ENCODE peak calls at places on chromosomes 13 and 19, in five cellular contexts. H is cardiac fibroblast; Y is HT-29; Z is stimulated activated CD4-positive, alpha-beta T cell treated with anti-CD3 and anti-CD28 coated beads, Interleukin-2, amount 100 ng/mL, for 24 hours; R is cardiac muscle cell. V is an unnamed sample.

GRCh38 chr13:30906411-30906990 is 430 bp downstream of the MEDAG start:
- DNase-seq in H (peak), Y (no peak), Z (peak), R (peak), V (no peak)

GRCh38 chr19:40607311-40607871 is 6.2 kb downstream of the LTBP4 start:
- DNase-seq in H (no peak), Y (peak), Z (no peak), R (no peak), V (peak)

GRCh38 chr19:49173198-49173597 is 15.6 kb downstream of the TRPM4 start:
- DNase-seq in H (no peak), Y (no peak), Z (no peak), R (no peak), V (no peak)

GRCh38 chr13:97194473-97194872 is 27.7 kb upstream of the MBNL2 start:
- DNase-seq in H (peak), Y (peak), Z (no peak), R (no peak), V (no peak)

GRCh38 chr19:18612772-18613588 is at the start of gene TMEM59L:
- DNase-seq in H (no peak), Y (no peak), Z (peak), R (peak), V (no peak)

GRCh38 chr19:52689804-52690394 is 44.9 kb downstream of the ZNF611 start:
- DNase-seq in H (no peak), Y (no peak), Z (peak), R (peak), V (peak)

GRCh38 chr13:43303040-43303729 is 279.8 kb downstream of the DNAJC15 start:
- DNase-seq in H (peak), Y (peak), Z (peak), R (peak), V (peak)

GRCh38 chr13:80888421-80888820 is 547.5 kb upstream of the SPRY2 start:
- DNase-seq in H (no peak), Y (no peak), Z (no peak), R (no peak), V (no peak)

GRCh38 chr19:13011653-13012389 is 16.5 kb downstream of the NFIX start:
- DNase-seq in H (no peak), Y (no peak), Z (peak), R (no peak), V (no peak)

GRCh38 chr13:49499889-49500660 is 4.3 kb downstream of the PHF11 start:
- DNase-seq in H (peak), Y (no peak), Z (peak), R (no peak), V (no peak)

GRCh38 chr19:29379257-29379986 is 146.4 kb upstream of the VSTM2B start:
- DNase-seq in H (no peak), Y (no peak), Z (no peak), R (no peak), V (peak)

GRCh38 chr13:21673592-21674270 is 2.9 kb downstream of the FGF9 start:
- DNase-seq in H (peak), Y (peak), Z (peak), R (peak), V (peak)

GRCh38 chr19:17145546-17146497 is 69.3 kb upstream of the USE1 start:
- DNase-seq in H (no peak), Y (no peak), Z (no peak), R (no peak), V (no peak)

GRCh38 chr19:56393119-56394012 is at the start of gene ZNF582:
- DNase-seq in H (peak), Y (no peak), Z (peak), R (peak), V (peak)

GRCh38 chr13:84050551-84050950 is 168.3 kb upstream of the SLITRK1 start:
- DNase-seq in H (no peak), Y (no peak), Z (no peak), R (no peak), V (no peak)

GRCh38 chr19:55820037-55820436 is 11.8 kb downstream of the NLRP11 start:
- DNase-seq in H (no peak), Y (no peak), Z (no peak), R (no peak), V (no peak)

GRCh38 chr13:42486711-42487198 is 87.2 kb upstream of the TNFSF11 start:
- DNase-seq in H (peak), Y (peak), Z (no peak), R (no peak), V (no peak)

GRCh38 chr19:8396563-8397203 is 6.5 kb downstream of the RAB11B start:
- DNase-seq in H (peak), Y (peak), Z (peak), R (peak), V (peak)

GRCh38 chr13:92984151-92984550 is 242.5 kb upstream of the GPC6 start:
- DNase-seq in H (no peak), Y (no peak), Z (no peak), R (no peak), V (no peak)